ENCODE peak calls at places on chromosome 4, in seven cellular contexts. Y is H9, N is mammary epithelial cell, B is GM23248, W is IMR-90, S is GM23338, G is HCT116. V is an unnamed sample. For H3K4me1, the result is how much of the 10 kb centered on the place peaks cover.

GRCh38 chr4:84493092-84493850 is 5.8 kb downstream of the NKX6-1 start:
- DNase-seq in N (no peak), Y (peak), W (peak), B (peak), G (no peak), S (peak), V (peak)

GRCh38 chr4:176261481-176261880 is 7.5 kb downstream of the ASB5 start:
- DNase-seq in S (no peak), W (peak), Y (no peak), B (peak), N (no peak), G (no peak), V (no peak)

GRCh38 chr4:111639120-111639519 is 506.1 kb upstream of the FAM241A start:
- DNase-seq in B (peak), N (no peak), W (peak), Y (no peak), G (no peak), S (no peak), V (peak)

GRCh38 chr4:111113591-111113990 is 490.7 kb upstream of the PITX2 start:
- DNase-seq in B (no peak), W (no peak), S (no peak), N (peak), G (no peak), Y (no peak), V (no peak)

GRCh38 chr4:74618659-74619058 is 173.7 kb downstream of the AREG start:
- DNase-seq in W (peak), B (peak), G (no peak), Y (no peak), S (no peak), N (peak), V (peak)

GRCh38 chr4:112029642-112030235 is 115.5 kb upstream of the FAM241A start:
- DNase-seq in W (no peak), G (no peak), N (peak), B (peak), Y (no peak), S (no peak), V (peak)

GRCh38 chr4:15232725-15233597 is 194.9 kb upstream of the C1QTNF7 start:
- DNase-seq in G (no peak), S (no peak), W (peak), Y (no peak), B (peak), N (peak), V (peak)

GRCh38 chr4:119728692-119729593 is 100.3 kb upstream of the PDE5A start:
- DNase-seq in S (no peak), G (no peak), N (peak), W (peak), Y (no peak), B (no peak), V (peak)

GRCh38 chr4:149711588-149711987 is 104.1 kb downstream of the IQCM start:
- DNase-seq in G (no peak), S (no peak), N (no peak), Y (no peak), B (no peak), W (no peak), V (no peak)

GRCh38 chr4:121138014-121138413 is 26.1 kb downstream of the TNIP3 start:
- DNase-seq in B (no peak), Y (no peak), N (no peak), G (no peak), W (no peak), S (no peak), V (no peak)

GRCh38 chr4:182062936-182063335 is 180.3 kb upstream of the TENM3 start:
- DNase-seq in G (no peak), Y (no peak), W (peak), B (peak), N (peak), S (no peak), V (peak)

GRCh38 chr4:161894493-161895167 is 269.2 kb downstream of the FSTL5 start:
- DNase-seq in B (no peak), S (no peak), G (no peak), N (peak), Y (no peak), W (no peak), V (no peak)

GRCh38 chr4:118954246-118954645 is 65.6 kb downstream of the SYNPO2 start:
- DNase-seq in B (peak), W (peak), Y (no peak), N (no peak), G (peak), S (no peak), V (peak)

GRCh38 chr4:17265139-17265538 is 246.8 kb downstream of the QDPR start:
- DNase-seq in B (no peak), W (no peak), G (no peak), S (no peak), Y (no peak), N (no peak), V (no peak)

GRCh38 chr4:26298198-26298950 is 22.4 kb upstream of the RBPJ start:
- DNase-seq in N (no peak), Y (no peak), W (peak), B (peak), S (peak), G (no peak), V (peak)

GRCh38 chr4:15488658-15489470 is 19.2 kb downstream of the CC2D2A start:
- DNase-seq in N (no peak), W (peak), B (peak), Y (no peak), S (no peak), G (no peak), V (peak)

GRCh38 chr4:172356002-172356401 is 542.8 kb downstream of the GALNTL6 start:
- DNase-seq in S (no peak), G (no peak), B (no peak), W (no peak), N (no peak), Y (no peak), V (peak)

GRCh38 chr4:25821267-25821666 is 41.5 kb downstream of the SEL1L3 start:
- DNase-seq in B (no peak), W (no peak), N (no peak), Y (no peak), G (no peak), S (no peak), V (no peak)

GRCh38 chr4:17809667-17810066 is 890 bp downstream of the DCAF16 start:
- DNase-seq in N (no peak), W (no peak), B (peak), Y (no peak), S (no peak), G (no peak), V (no peak)

GRCh38 chr4:33465565-33465964 is 2745.4 kb downstream of the PCDH7 start:
- DNase-seq in B (no peak), Y (no peak), W (no peak), S (no peak), N (no peak), G (no peak), V (no peak)

GRCh38 chr4:60683357-60683756 is 516.8 kb upstream of the ADGRL3 start:
- DNase-seq in W (peak), N (peak), S (no peak), Y (no peak), G (no peak), B (peak), V (peak)

GRCh38 chr4:53558981-53559620 is 32.2 kb downstream of the LNX1 start:
- DNase-seq in Y (no peak), G (no peak), B (peak), N (peak), W (no peak), S (no peak), V (no peak)

GRCh38 chr4:94304365-94304971 is 38.2 kb downstream of the HPGDS start:
- DNase-seq in Y (no peak), W (peak), B (peak), S (peak), N (peak), G (peak), V (peak)

GRCh38 chr4:26452565-26453531 is 37.4 kb downstream of the CCKAR start:
- DNase-seq in N (no peak), G (no peak), B (no peak), Y (peak), S (peak), W (no peak), V (no peak)

GRCh38 chr4:173281420-173282333 is 52.5 kb downstream of the HMGB2 start:
- DNase-seq in Y (no peak), G (no peak), W (no peak), S (no peak), N (no peak), B (no peak), V (no peak)

GRCh38 chr4:180052629-180053028 is 2190.6 kb upstream of the TENM3 start:
- DNase-seq in S (no peak), W (no peak), B (no peak), Y (no peak), G (no peak), N (no peak), V (no peak)

GRCh38 chr4:162408309-162408708 is 244.5 kb upstream of the FSTL5 start:
- DNase-seq in N (no peak), Y (no peak), B (no peak), G (no peak), S (no peak), W (no peak), V (no peak)

GRCh38 chr4:168221298-168221697 is 97.3 kb downstream of the DDX60 start:
- DNase-seq in S (no peak), B (peak), Y (no peak), W (peak), N (peak), G (no peak), V (peak)

GRCh38 chr4:174061026-174061425 is 222.4 kb downstream of the FBXO8 start:
- DNase-seq in B (no peak), Y (no peak), G (no peak), W (no peak), N (no peak), S (no peak), V (peak)

GRCh38 chr4:94457692-94458106 is 6.0 kb downstream of the PDLIM5 start:
- DNase-seq in N (no peak), B (no peak), S (peak), Y (no peak), G (no peak), W (no peak), V (peak)

GRCh38 chr4:103100691-103101090 is 1.1 kb upstream of the BDH2 start:
- DNase-seq in G (no peak), W (no peak), B (no peak), N (no peak), S (no peak), Y (no peak), V (no peak)

GRCh38 chr4:173505924-173506779 is 23.9 kb downstream of the HAND2 start:
- DNase-seq in S (peak), W (peak), Y (peak), B (peak), G (peak), N (no peak), V (no peak)

GRCh38 chr4:111230265-111230664 is 607.4 kb upstream of the PITX2 start:
- DNase-seq in N (no peak), G (no peak), B (peak), Y (no peak), S (no peak), W (peak), V (peak)

GRCh38 chr4:138953962-138954371 is 61.6 kb upstream of the NOCT start:
- DNase-seq in Y (no peak), S (no peak), B (peak), W (peak), N (peak), G (no peak), V (peak)

GRCh38 chr4:37561196-37561802 is 124.9 kb downstream of the RELL1 start:
- DNase-seq in S (no peak), B (no peak), W (no peak), N (peak), G (no peak), Y (no peak), V (no peak)

GRCh38 chr4:76251448-76252270 is at the start of gene FAM47E:
- DNase-seq in B (peak), N (peak), Y (peak), W (peak), G (no peak), S (peak), V (peak)
- H2AFZ ChIP-seq in B (peak), N (peak), Y (peak), W (peak), G (no peak), S (peak), V (no peak)

DNA sequence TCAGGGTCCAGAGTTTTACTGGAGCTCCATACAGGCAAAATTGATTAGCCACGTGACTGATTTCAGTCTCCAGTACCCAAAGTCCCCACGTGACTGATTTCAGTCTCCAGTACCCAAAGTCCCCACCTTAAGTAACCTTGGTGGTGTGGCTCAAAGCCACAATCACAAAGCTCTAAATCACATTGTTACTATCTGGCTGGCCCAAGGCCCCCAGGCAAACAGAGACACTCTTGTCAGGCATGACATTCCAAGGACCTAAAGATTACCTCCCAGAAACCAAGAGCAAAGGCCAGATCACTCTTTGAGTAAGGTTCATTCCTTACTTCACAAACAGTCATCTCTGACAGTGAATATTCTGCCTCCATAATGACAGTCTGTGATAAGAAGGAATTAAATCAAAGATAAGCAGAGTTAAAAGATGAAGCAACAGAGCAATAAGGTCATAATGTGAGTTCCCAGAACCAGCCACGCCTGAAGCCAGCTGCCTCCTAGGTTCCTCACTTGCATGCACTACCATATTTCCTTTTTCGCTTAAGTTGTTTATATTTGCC is 78.5 kb downstream of the ANXA3 start:
- DNase-seq in G (no peak), W (no peak), S (no peak), Y (no peak), N (no peak), B (no peak), V (no peak)
- H3K4me1 ChIP-seq in G (under half), W (under half), S (under half), Y (under half), N (under half), B (under half), V (under half)

GRCh38 chr4:115058533-115058932 is 54.9 kb downstream of the NDST4 start:
- DNase-seq in S (no peak), N (no peak), G (no peak), B (no peak), W (no peak), Y (no peak), V (no peak)
- H2AFZ ChIP-seq in S (no peak), N (no peak), G (peak), B (no peak), W (no peak), Y (no peak), V (no peak)

DNA sequence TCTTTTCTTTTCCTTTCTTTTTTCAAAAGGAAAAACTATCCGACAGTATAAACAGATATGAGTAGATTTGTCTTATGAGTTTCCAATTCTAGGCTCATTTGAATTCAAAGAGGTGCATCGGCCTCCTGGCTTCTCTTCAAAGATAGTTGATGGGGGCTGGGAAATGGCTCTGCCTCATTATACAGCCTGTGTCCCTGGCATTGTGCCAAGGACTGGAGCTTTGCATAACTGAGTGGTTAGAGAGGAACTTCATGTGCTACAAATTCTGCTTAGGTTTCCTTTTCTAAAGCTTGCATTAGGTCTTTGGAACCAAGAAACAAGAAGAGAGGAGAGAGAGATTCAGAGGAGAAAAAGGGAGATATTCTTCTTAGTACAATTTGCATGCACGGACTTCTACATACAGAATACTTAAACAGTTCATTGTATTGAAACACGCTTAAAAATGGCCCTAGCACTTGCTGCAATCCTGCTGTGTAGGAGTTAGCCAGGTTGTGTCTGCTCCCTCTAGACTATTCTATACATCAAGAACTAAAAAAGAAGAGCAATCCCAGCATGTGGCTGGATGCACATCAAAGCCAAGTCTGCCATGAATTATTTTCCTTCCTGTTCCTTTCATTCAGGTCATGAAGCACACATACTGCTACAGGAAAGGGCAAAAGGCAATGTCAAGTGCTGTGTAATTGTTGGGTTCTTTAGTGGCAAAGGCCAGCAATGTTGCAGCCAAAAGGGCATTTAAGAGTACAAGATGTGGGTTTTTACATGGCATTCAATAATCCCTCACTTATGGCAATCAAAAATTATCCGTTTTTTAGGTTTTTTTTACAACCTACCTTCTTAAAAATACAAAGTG is 70.9 kb downstream of the INTS12 start:
- DNase-seq in B (peak), S (no peak), N (no peak), W (peak), G (no peak), Y (no peak), V (peak)
- H3K4me1 ChIP-seq in B (under half), S (under half), N (under half), W (under half), G (under half), Y (under half), V (under half)

GRCh38 chr4:142883433-142883832 is 37.3 kb upstream of the INPP4B start:
- DNase-seq in Y (no peak), G (peak), B (peak), W (peak), N (no peak), S (peak), V (peak)
- H2AFZ ChIP-seq in Y (peak), G (no peak), B (no peak), W (no peak), N (no peak), S (no peak), V (no peak)

GRCh38 chr4:1199556-1200331 is 27.4 kb upstream of the SPON2 start:
- DNase-seq in S (no peak), G (no peak), Y (peak), N (no peak), B (no peak), W (no peak), V (no peak)

GRCh38 chr4:1204286-1204827 is 32.0 kb upstream of the SPON2 start:
- DNase-seq in G (no peak), W (no peak), N (no peak), Y (no peak), S (no peak), B (no peak), V (no peak)

GRCh38 chr4:1202526-1203378 is 30.4 kb upstream of the SPON2 start:
- DNase-seq in S (no peak), W (no peak), Y (no peak), G (no peak), B (no peak), N (no peak), V (no peak)

GRCh38 chr4:1200425-1201035 is 28.1 kb upstream of the SPON2 start:
- DNase-seq in G (no peak), W (peak), B (peak), S (no peak), Y (peak), N (no peak), V (peak)

GRCh38 chr4:1201851-1202525 is 29.6 kb upstream of the SPON2 start:
- DNase-seq in W (peak), S (no peak), N (no peak), G (no peak), Y (no peak), B (peak), V (peak)
- H3K4me1 ChIP-seq in W (under half), S (under half), N (under half), G (under half), Y (under half), B (under half), V (under half)

DNA sequence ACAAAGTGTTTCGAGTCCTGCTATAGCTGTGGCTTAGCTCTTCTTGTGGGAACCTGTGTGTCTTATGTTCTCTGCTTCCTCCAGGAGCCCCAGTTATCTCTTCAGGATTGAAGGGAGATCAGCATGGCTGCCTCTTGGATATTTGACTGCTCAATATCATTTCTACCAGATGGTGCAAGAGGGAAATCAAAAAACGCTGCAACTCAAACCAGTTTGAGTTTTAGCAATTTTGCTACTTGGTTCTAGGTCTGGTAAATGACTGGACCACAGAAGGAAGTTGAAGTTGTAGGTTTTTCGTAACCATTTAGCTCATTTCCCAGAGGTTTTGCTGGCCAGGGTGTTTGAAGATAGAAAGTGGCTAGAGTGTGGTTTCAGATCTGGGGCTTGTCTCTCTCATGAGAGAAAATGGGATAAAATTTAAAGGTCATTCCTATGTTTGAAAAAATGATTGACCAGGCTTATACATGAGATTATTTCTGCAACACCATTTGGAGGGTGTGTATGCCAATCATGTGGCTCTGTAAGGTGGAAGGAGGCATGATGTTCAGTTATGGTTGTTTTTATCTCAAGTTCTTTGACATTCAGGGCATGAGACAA is 210.4 kb downstream of the SPRY1 start:
- DNase-seq in W (no peak), S (no peak), G (no peak), N (no peak), Y (no peak), B (no peak), V (no peak)
- H2AFZ ChIP-seq in W (no peak), S (peak), G (no peak), N (no peak), Y (no peak), B (no peak), V (no peak)

V was measured in fibroblast of lung.